ENCODE peak calls at places on chromosomes 11 and 22, in four cellular contexts. G is H9, F is neuronal stem cell, I is IMR-90. U is an unnamed sample.

GRCh38 chr11:1222491-1223345 is at the start of gene MUC5B:
- DNase-seq in G (peak; percentile 22), F (no peak), I (no peak), U (no peak)

GRCh38 chr11:120304526-120304925 is 20.6 kb upstream of the TLCD5 start:
- DNase-seq in G (no peak), F (no peak), I (peak; percentile 21), U (no peak)

GRCh38 chr11:75315439-75315805 is 36.0 kb downstream of the ARRB1 start:
- DNase-seq in G (no peak), F (no peak), I (no peak), U (no peak)

GRCh38 chr11:131897976-131898375 is 527.6 kb downstream of the NTM start:
- DNase-seq in G (no peak), F (no peak), I (peak; percentile 87), U (peak; percentile 67)

GRCh38 chr11:118415739-118416068 is 14.3 kb downstream of the ATP5MG start:
- DNase-seq in G (peak; percentile 73), F (no peak), I (peak; percentile 98), U (peak; percentile 95)

GRCh38 chr11:1514349-1515061 is 27.9 kb upstream of the MOB2 start:
- DNase-seq in G (no peak), F (no peak), I (no peak), U (no peak)

GRCh38 chr11:18792066-18792591 is 531 bp upstream of the PTPN5 start:
- DNase-seq in G (peak; percentile 41), F (peak; percentile 20), I (no peak), U (no peak)

GRCh38 chr11:31809857-31810778 is 1.0 kb downstream of the PAX6 start:
- DNase-seq in G (peak; percentile 64), F (no peak), I (peak; percentile 28), U (peak; percentile 46)

GRCh38 chr11:123300874-123301695 is 106.0 kb upstream of the CLMP start:
- DNase-seq in G (no peak), F (no peak), I (peak; percentile 68), U (peak; percentile 65)

GRCh38 chr22:41831828-41832552 is 915 bp upstream of the SREBF2 start:
- DNase-seq in G (no peak), F (peak; percentile 26), I (peak; percentile 24), U (no peak)

GRCh38 chr11:114984611-114985163 is 306.4 kb downstream of the NXPE2 start:
- DNase-seq in G (no peak), F (no peak), I (no peak), U (no peak)

GRCh38 chr11:114989536-114989935 is 311.2 kb downstream of the NXPE2 start:
- DNase-seq in G (no peak), F (no peak), I (no peak), U (no peak)

GRCh38 chr11:114986365-114986764 is 308.0 kb downstream of the NXPE2 start:
- DNase-seq in G (no peak), F (no peak), I (no peak), U (no peak)

GRCh38 chr11:114988644-114989043 is 310.3 kb downstream of the NXPE2 start:
- DNase-seq in G (no peak), F (no peak), I (no peak), U (no peak)

GRCh38 chr11:114987171-114987760 is 308.9 kb downstream of the NXPE2 start:
- DNase-seq in G (no peak), F (no peak), I (no peak), U (no peak)
- H3K23ac ChIP-seq in G (no peak overlapping the region), F (no peak overlapping the region), I (no peak overlapping the region), U (no peak overlapping the region)

GRCh38 chr11:70913715-70914231 is 338.6 kb downstream of the SHANK2 start:
- DNase-seq in G (no peak), F (peak; percentile 33), I (no peak), U (no peak)
- H3K9me3 ChIP-seq in G (no peaks in the 10 kb centered on the region), F (no peaks in the 10 kb centered on the region), I (no peaks in the 10 kb centered on the region), U (no peaks in the 10 kb centered on the region)

DNA sequence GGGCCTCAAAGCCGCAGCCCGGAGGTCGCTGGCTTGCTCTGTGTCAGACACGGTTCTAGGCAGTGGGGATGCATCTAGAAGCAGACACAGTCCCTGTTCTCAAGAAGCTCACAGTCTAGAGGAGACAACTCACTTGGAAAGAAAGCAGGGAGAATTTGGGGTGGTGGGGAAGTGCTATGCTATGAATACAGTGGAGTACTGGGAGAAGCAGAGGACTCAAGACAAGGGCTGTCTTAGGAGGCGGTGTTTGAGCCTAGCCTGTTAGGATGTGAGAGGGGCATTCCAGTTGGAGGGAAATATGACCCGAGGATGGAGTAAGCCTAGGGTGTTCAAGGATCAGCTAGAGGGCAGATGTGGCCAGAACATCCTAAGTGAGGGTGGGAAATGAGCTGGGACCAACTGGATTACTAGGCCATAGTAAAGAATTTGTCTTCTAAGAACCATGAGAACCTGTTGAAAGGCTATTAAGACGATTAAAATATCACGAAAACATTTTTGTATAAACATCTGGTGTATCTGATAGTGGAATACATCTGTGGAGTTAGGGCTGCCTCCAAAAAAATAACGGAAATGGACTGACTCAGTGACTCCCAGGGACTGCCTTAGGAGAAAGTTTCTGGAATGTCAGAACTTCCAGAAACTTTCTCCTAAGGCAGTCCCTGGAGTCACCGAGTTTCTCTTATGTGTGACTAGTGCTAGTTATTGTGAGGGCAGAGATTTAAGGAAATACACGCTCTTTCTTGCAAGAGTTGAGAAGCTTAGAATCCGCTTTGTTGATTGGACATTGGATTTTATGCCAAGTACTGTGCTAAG is 1.1 kb upstream of the PITPNB start:
- DNase-seq in G (peak; percentile 60), F (peak; percentile 54), I (peak; percentile 72), U (peak; percentile 85)
- H2BK15ac ChIP-seq in G (no peak overlapping the region), F (peak overlapping the region; percentile 17), I (peak overlapping the region; percentile 30), U (no peak overlapping the region)

GRCh38 chr11:17014774-17015638 is 792 bp upstream of the PLEKHA7 start:
- DNase-seq in G (peak; percentile 70), F (peak; percentile 32), I (no peak), U (peak; percentile 20)

GRCh38 chr11:17012712-17013547 is 1.3 kb downstream of the PLEKHA7 start:
- DNase-seq in G (peak; percentile 71), F (peak; percentile 57), I (peak; percentile 52), U (peak; percentile 81)

GRCh38 chr11:17014321-17014773 is at the start of gene PLEKHA7:
- DNase-seq in G (no peak), F (peak; percentile 21), I (no peak), U (no peak)

GRCh38 chr11:17013548-17014320 is 480 bp downstream of the PLEKHA7 start:
- DNase-seq in G (peak; percentile 65), F (peak; percentile 3), I (no peak), U (no peak)

GRCh38 chr11:17015639-17016125 is 1.5 kb upstream of the PLEKHA7 start:
- DNase-seq in G (no peak), F (no peak), I (peak; percentile 10), U (peak; percentile 52)
- H3K23ac ChIP-seq in G (no peak overlapping the region), F (no peak overlapping the region), I (no peak overlapping the region), U (no peak overlapping the region)

DNA sequence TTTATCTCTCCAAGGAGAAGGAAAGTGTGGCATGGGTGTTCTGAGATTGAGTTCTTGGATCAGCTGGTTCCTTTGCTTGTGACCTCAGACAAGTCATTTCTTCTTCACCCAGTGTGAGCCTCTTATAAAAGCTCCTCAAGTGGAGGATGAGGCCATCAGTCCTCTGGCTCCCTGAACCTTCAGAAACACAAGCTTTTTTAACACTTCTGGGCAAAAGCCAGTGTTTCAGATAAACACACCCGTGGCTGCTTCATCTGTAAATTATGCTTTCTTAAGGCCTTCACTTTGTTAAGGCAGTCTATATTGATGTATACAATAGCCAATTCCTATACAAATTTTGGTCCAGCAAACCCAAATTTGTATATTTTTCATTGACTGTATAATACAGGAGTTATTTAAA is 179.9 kb downstream of the DBX1 start:
- DNase-seq in G (no peak), F (no peak), I (peak; percentile 54), U (peak; percentile 47)
- H3K9me3 ChIP-seq in G (no peaks in the 10 kb centered on the region), F (no peaks in the 10 kb centered on the region), I (no peaks in the 10 kb centered on the region), U (no peaks in the 10 kb centered on the region)

U was measured in mesenchymal stem cell.